ENCODE peak calls at places on chromosomes 13 and 19, in four cellular contexts. N is hepatocyte, Q is fibroblast of lung, U is H9. X is an unnamed sample. For H3K4me1, the result is how much of the 10 kb centered on the place peaks cover.

GRCh38 chr13:51618626-51619025 is 34.4 kb downstream of the WDFY2 start:
- DNase-seq in N (no peak), Q (no peak), U (no peak), X (no peak)

GRCh38 chr13:20106751-20107150 is 54.1 kb downstream of the GJA3 start:
- DNase-seq in N (no peak), Q (no peak), U (no peak), X (no peak)

GRCh38 chr19:17539288-17540117 is 15.9 kb upstream of the COLGALT1 start:
- DNase-seq in N (peak), Q (peak), U (peak), X (peak)

GRCh38 chr19:38907227-38907626 is 4.8 kb downstream of the CCER2 start:
- DNase-seq in N (no peak), Q (no peak), U (no peak), X (no peak)

GRCh38 chr19:920051-920857 is 3.1 kb downstream of the KISS1R start:
- DNase-seq in N (peak), Q (no peak), U (no peak), X (peak)

GRCh38 chr19:46528601-46529447 is 33.2 kb upstream of the PNMA8B start:
- DNase-seq in N (no peak), Q (no peak), U (no peak), X (no peak)

GRCh38 chr13:111319521-111319920 is 921 bp upstream of the TEX29 start:
- DNase-seq in N (no peak), Q (no peak), U (peak), X (no peak)

GRCh38 chr19:3494559-3494958 is 5.9 kb downstream of the DOHH start:
- DNase-seq in N (no peak), Q (no peak), U (no peak), X (no peak)

GRCh38 chr19:373391-374182 is 29.0 kb upstream of the MIER2 start:
- DNase-seq in N (no peak), Q (no peak), U (no peak), X (no peak)

GRCh38 chr19:36489920-36490415 is 607 bp upstream of the ZNF566 start:
- DNase-seq in N (peak), Q (peak), U (peak), X (peak)

DNA sequence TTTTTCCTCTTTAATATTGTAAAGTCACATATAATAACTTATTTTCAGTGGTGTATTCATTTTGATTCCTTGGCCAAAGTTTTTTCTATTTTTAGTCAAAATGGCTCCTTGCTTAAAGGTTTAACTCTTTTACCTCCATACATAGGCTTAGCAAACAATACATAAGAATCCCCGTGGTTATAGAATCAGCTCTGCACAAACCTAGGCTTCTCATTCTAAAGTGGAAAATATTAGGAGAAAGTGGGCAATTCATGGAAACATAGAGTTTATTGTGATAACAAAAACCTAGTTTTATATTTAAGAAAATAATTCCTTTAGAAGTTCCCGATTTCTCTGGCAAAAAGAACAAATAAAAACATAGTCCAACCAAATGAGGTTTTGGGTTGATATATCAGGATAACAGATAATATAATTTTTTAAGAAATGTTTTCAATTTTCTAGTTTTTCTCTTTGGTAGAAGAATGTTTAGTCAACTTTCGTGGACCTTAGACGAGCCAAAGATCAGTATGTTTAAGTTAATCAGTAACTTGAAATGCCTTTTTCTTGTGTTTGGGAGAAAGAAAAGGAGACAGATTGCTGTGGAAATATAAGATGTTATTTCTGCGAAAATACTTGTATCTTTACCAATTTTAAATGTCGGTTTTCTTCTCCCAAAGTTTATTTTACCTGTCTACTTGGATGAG is 93.4 kb upstream of the KLF12 start:
- DNase-seq in N (no peak), Q (no peak), U (no peak), X (no peak)
- H3K4me1 ChIP-seq in N (under half), Q (under half), U (under half), X (under half)

GRCh38 chr13:112928020-112928931 is 40.7 kb upstream of the MCF2L start:
- DNase-seq in N (no peak), Q (no peak), U (no peak), X (no peak)
- H3K4me1 ChIP-seq in N (under half), Q (under half), U (under half), X (under half)

DNA sequence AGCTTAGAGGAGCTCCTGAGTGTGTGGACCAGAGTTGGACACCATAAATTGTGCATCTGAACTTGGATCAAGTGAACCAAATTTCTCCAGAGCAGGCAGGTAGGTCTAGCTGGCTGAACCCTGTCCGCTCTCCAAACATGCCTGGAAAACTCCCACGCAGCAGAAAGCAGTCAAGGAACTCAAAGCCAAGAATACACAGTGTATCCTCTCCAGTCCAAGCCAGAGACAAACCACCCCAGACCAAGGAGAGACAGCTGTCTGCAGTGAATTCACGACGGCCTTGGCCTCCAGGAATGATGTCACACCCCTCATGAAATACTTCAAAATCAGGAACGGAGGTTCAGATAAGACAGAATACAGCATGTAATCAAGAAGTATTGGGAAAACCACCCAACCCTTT is 44.0 kb downstream of the COL4A1 start:
- DNase-seq in N (no peak), Q (no peak), U (no peak), X (no peak)
- H3K4me1 ChIP-seq in N (under half), Q (under half), U (under half), X (under half)

GRCh38 chr19:11140896-11141295 is 14.7 kb downstream of the SPC24 start:
- DNase-seq in N (no peak), Q (no peak), U (no peak), X (no peak)
- H3K4me1 ChIP-seq in N (half or more), Q (under half), U (under half), X (under half)

DNA sequence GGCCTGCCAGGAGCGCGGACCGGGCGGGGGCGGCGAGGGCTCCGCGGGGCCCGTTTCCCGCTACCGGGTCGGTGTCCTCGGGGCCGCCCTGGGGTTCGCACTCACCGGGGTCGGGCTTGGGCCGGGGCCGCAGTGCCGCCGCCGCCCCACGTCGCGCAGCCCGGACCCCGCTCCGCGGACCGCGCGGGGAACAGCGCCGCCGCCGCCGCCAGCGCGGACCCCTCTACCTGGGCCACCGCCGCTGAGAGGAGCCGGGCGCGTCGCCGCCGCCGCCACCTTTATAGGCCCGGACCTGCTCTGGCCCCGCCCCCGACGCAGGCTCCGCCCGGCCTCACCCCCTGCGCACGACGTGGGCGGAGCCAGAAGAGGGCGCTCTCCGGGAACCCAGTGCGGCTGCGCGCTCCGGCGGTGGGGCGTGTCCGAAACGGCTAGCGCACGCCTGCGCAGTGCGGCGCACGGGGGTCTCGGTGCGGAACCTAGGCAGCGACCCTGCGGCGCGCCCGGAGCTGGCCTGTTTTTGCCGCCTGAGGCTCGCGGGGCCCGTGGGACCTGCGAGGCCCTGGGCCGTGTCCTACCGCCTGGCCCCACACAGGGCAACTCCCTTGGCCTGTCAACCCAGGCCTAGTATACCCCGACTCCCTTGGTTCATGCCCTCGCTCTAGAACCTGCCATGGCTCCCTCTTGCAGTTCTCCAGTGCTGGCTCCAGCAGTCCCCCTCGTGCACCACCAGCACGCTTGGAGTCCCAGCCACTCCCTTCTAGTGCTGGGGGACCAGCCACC is at the start of gene MKNK2:
- DNase-seq in N (peak), Q (peak), U (peak), X (peak)
- H3K4me1 ChIP-seq in N (under half), Q (under half), U (under half), X (under half)

GRCh38 chr13:114145256-114145655 is 12.8 kb upstream of the RASA3 start:
- DNase-seq in N (no peak), Q (no peak), U (no peak), X (no peak)

GRCh38 chr13:114146173-114146572 is 13.8 kb upstream of the RASA3 start:
- DNase-seq in N (no peak), Q (no peak), U (no peak), X (no peak)

GRCh38 chr13:114145722-114146121 is 13.3 kb upstream of the RASA3 start:
- DNase-seq in N (no peak), Q (no peak), U (no peak), X (no peak)

GRCh38 chr13:114143806-114144605 is 11.6 kb upstream of the RASA3 start:
- DNase-seq in N (peak), Q (no peak), U (peak), X (no peak)

GRCh38 chr13:114144606-114145244 is 12.3 kb upstream of the RASA3 start:
- DNase-seq in N (no peak), Q (no peak), U (no peak), X (no peak)
- H3K4me1 ChIP-seq in N (under half), Q (under half), U (under half), X (under half)

DNA sequence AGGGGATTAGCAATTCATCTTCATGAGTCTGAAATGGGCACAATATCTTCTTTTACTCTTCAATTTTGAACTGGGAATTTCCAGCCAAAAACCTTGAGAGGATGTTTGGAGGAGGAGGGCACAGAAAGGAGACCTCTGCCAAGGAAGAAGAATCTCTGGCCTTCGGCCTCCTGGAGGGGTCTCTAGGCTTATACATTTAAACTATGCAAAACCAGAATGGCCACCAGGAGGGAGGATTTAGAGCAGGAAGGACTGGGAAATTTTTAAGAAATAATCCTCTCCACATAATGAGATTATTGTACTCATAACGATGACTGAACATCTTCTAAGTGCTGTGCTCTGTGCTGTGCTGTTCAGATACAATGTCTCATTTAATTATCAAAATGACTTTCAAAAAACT is 325.9 kb downstream of the NDFIP2 start:
- DNase-seq in N (no peak), Q (no peak), U (no peak), X (no peak)
- H3K4me1 ChIP-seq in N (under half), Q (under half), U (under half), X (under half)

GRCh38 chr19:44755219-44755618 is 6.7 kb downstream of the BCL3 start:
- DNase-seq in N (no peak), Q (no peak), U (no peak), X (no peak)
- H3K4me1 ChIP-seq in N (under half), Q (half or more), U (under half), X (under half)

GRCh38 chr19:11384778-11385129 is 640 bp upstream of the EPOR start:
- DNase-seq in N (no peak), Q (no peak), U (no peak), X (no peak)
- H3K4me1 ChIP-seq in N (under half), Q (under half), U (under half), X (under half)

X was measured in SJCRH30.